ENCODE peak calls at places on chromosomes 3 and 15, in four cellular contexts. A, U, N and S are unnamed samples.

GRCh38 chr3:138461696-138462295 is 27.4 kb downstream of the ESYT3 start:
- DNase-seq in A (no peak), U (peak; percentile 34), N (no peak), S (no peak)

GRCh38 chr3:189842681-189843602 is 211.8 kb downstream of the TP63 start:
- DNase-seq in A (no peak), U (no peak), N (no peak), S (no peak)

GRCh38 chr15:78355185-78355584 is 15.0 kb downstream of the CRABP1 start:
- DNase-seq in A (no peak), U (no peak), N (no peak), S (no peak)

GRCh38 chr3:126895178-126896066 is 87.5 kb upstream of the PLXNA1 start:
- DNase-seq in A (no peak), U (peak; percentile 71), N (no peak), S (no peak)

GRCh38 chr3:33453331-33453761 is 13.1 kb upstream of the UBP1 start:
- DNase-seq in A (no peak), U (no peak), N (no peak), S (no peak)

GRCh38 chr3:136612512-136612911 is 139.7 kb downstream of the STAG1 start:
- DNase-seq in A (peak; percentile 35), U (no peak), N (no peak), S (no peak)

GRCh38 chr3:76039431-76039830 is 254.1 kb upstream of the ZNF717 start:
- DNase-seq in A (peak; percentile 65), U (no peak), N (no peak), S (no peak)

GRCh38 chr3:187750041-187750512 is 4.8 kb upstream of the BCL6 start:
- DNase-seq in A (peak; percentile 60), U (no peak), N (peak; percentile 70), S (no peak)

GRCh38 chr3:42071720-42072582 is 19.2 kb upstream of the TRAK1 start:
- DNase-seq in A (peak; percentile 80), U (no peak), N (no peak), S (peak; percentile 85)

GRCh38 chr15:100627789-100628395 is 25.5 kb downstream of the ASB7 start:
- DNase-seq in A (peak; percentile 71), U (peak; percentile 81), N (peak; percentile 61), S (no peak)

GRCh38 chr15:76160426-76161152 is 100.8 kb downstream of the TMEM266 start:
- DNase-seq in A (no peak), U (no peak), N (no peak), S (no peak)

GRCh38 chr15:64902863-64903262 is 8.8 kb upstream of the ANKDD1A start:
- DNase-seq in A (no peak), U (no peak), N (no peak), S (no peak)

GRCh38 chr15:48719668-48720067 is 74.2 kb upstream of the FBN1 start:
- DNase-seq in A (no peak), U (no peak), N (no peak), S (no peak)

GRCh38 chr3:30155755-30156154 is 450.6 kb upstream of the TGFBR2 start:
- DNase-seq in A (no peak), U (no peak), N (no peak), S (no peak)

GRCh38 chr3:78666458-78666800 is 1101.4 kb downstream of the ROBO1 start:
- DNase-seq in A (peak; percentile 81), U (no peak), N (no peak), S (no peak)

GRCh38 chr3:52246728-52247454 is 1.3 kb downstream of the PPM1M start:
- DNase-seq in A (no peak), U (no peak), N (no peak), S (no peak)

DNA sequence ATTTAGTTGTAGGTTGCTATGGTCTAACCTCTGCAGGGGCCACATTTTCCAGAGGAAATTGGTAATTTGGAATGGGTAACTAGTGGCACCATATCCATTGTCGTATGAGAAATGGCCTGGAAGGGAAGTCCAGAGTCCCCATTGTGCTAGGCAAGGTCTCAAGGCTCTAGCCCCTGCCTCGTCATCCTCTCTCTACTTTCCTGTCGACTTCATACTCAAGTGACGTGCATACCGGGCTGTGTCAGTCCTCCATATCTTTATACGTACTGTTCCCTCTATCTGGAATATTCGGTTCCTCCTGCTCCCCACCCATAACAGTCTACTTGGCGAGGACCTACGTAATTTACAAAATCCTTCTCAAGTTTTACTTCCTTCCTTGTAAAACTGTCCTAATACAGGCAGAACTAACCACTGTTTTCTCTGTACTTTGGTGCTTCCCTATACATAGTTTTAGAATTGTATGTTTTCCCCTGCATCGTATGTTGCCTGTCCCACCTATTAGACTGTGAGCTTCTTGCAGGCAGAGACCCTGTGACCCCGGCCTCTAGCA is 2.3 kb upstream of the ALPK3 start:
- DNase-seq in A (no peak), U (no peak), N (no peak), S (no peak)
- H3K27ac ChIP-seq in A (no peak overlapping the region), U (no peak overlapping the region), N (no peak overlapping the region), S (peak overlapping the region; percentile 99)

DNA sequence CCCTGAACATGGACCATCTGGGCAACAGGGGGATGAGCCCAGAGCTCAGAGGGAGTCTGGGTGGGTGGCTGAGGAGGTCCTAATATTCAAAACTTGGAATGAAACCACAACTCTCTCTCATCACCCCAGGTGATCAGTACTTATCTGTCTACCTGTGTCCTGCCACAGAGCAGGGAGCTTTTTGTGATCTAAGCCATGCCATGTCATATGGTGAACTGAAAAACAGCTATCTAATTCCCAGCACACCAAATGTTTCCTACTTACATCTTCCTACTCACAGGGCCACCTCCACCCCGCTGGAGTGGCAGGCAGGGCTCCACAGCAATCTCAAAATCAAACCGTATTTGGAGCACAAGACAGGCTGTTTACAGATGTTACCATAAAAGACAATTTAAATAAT is 226.8 kb upstream of the IL12A start:
- DNase-seq in A (no peak), U (no peak), N (no peak), S (no peak)
- H3K4me3 ChIP-seq in A (no peak overlapping the region), U (no peak overlapping the region), N (no peak overlapping the region), S (peak overlapping the region; percentile 90)

GRCh38 chr3:13075318-13075717 is 2.1 kb upstream of the IQSEC1 start:
- DNase-seq in A (no peak), U (no peak), N (no peak), S (no peak)

GRCh38 chr3:13072239-13073041 is 789 bp downstream of the IQSEC1 start:
- DNase-seq in A (peak; percentile 23), U (no peak), N (no peak), S (no peak)

GRCh38 chr3:13071695-13072094 is 1.5 kb downstream of the IQSEC1 start:
- DNase-seq in A (no peak), U (no peak), N (no peak), S (no peak)

GRCh38 chr3:13073976-13074375 is 747 bp upstream of the IQSEC1 start:
- DNase-seq in A (no peak), U (no peak), N (no peak), S (no peak)

DNA sequence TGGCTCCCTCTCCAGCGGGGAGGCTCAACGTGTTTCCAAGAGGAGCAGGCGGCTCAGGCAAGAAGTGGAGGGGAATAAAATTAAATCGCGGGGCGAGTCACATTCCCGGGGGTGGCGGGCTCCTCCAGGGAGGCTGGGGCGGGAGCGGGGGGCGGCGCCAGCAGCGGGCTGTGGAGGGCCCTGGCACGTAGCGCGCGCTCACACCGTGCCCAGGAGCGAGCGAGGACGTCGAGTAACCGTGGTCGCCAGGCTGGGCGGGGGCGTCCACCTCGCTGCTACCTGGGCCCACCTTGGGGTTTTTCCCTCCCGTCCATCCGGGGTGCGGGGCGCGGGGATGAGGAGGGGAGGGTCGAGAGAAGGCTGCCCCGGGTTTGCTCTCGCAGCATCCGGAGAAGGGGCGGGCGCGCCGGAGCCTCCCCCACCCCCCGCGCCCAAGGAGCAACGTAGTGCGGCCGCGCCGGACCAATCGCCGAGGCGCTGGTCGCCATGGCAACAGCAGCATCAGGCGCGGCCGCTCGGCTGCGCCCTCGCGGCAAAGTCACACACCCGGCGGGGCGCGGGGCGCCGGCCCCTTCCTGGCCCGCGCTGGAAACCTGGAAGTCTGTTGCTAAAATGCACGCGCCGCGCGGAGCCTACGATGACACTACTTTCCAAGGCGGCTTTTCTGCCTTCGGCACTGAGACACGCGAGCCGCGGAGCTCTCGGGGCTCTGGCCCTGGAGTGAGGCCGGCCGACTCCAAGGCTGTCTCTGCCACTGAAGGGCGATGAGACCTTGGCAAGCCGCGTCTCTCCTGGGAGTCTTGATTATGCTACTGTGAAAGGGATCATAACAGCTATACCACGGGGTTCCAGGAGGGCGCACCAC is at the start of gene IQSEC1:
- DNase-seq in A (peak; percentile 25), U (no peak), N (peak; percentile 77), S (no peak)
- H3K27ac ChIP-seq in A (no peak within 1 kb of the TSS), U (peak within 1 kb of the TSS; percentile 42), N (no peak within 1 kb of the TSS), S (peak within 1 kb of the TSS; percentile 62)

GRCh38 chr3:194312743-194313281 is 38.3 kb downstream of the CPN2 start:
- DNase-seq in A (peak; percentile 85), U (peak; percentile 78), N (no peak), S (no peak)
- H3K4me3 ChIP-seq in A (no peak overlapping the region), U (no peak overlapping the region), N (no peak overlapping the region), S (no peak overlapping the region)

DNA sequence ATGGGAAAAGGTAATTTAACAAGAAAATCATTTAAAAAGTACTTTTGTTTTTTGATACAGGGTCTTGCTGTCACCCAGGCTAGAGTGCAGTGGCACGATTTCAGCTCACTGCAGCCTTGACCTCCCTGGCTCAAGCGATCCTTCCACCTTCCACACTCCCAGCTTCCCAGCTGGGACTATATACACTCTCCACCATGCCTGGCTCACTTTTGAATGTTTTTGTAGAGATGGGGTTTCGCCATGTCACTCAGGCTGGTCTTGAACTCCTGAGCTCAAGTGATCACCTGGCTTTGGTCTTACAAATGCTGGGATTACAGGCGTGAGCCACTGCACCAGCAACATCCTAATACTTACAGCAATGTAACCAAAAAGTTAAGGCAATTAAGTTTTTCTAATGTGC is 3.5 kb upstream of the ZBTB11 start:
- DNase-seq in A (no peak), U (no peak), N (no peak), S (no peak)
- H3K27ac ChIP-seq in A (no peak overlapping the region), U (no peak overlapping the region), N (no peak overlapping the region), S (no peak overlapping the region)